ENCODE peak calls at places on chromosomes 13 and 19, in ten cellular contexts. K is mammary epithelial cell, U is epithelial cell of esophagus, B is cardiac muscle cell, O is GM10248, Q is endothelial cell, C is left ventricle myocardium inferior, A is H9, G is neural progenitor cell, S is testis. P is an unnamed sample.

GRCh38 chr19:50835785-50836542 is 2.6 kb upstream of the KLK15 start:
- DNase-seq in S (peak; percentile 85), C (peak; percentile 66), B (peak; percentile 86), O (peak; percentile 93), U (peak; percentile 63), K (peak; percentile 67), A (peak; percentile 81), Q (peak; percentile 85), G (peak; percentile 79), P (peak; percentile 90)

GRCh38 chr13:92175330-92175729 is 776.9 kb downstream of the GPC5 start:
- DNase-seq in O (peak; percentile 10), S (peak; percentile 37), K (peak; percentile 0), C (no peak), G (peak; percentile 65), U (peak; percentile 10), B (peak; percentile 63), Q (peak; percentile 22), A (peak; percentile 34), P (peak; percentile 27)

GRCh38 chr13:114248011-114248410 is 13.3 kb downstream of the CDC16 start:
- DNase-seq in A (no peak), U (no peak), Q (no peak), G (no peak), S (no peak), C (no peak), B (no peak), K (no peak), O (no peak), P (no peak)

GRCh38 chr13:58343081-58343480 is 711.5 kb downstream of the PCDH17 start:
- DNase-seq in K (no peak), U (peak; percentile 2), Q (no peak), O (no peak), A (no peak), G (no peak), B (no peak), S (no peak), C (no peak), P (no peak)

GRCh38 chr19:43570174-43570791 is 5.0 kb downstream of the XRCC1 start:
- DNase-seq in G (no peak), U (peak; percentile 82), A (no peak), B (no peak), S (no peak), O (no peak), C (no peak), Q (no peak), K (peak; percentile 87), P (no peak)

GRCh38 chr13:101868585-101869469 is 416.4 kb downstream of the ITGBL1 start:
- DNase-seq in K (no peak), Q (no peak), A (no peak), C (no peak), G (no peak), O (no peak), U (no peak), B (peak; percentile 47), S (no peak), P (no peak)

GRCh38 chr19:10555613-10555979 is 10.2 kb downstream of the KRI1 start:
- DNase-seq in S (no peak), K (no peak), B (no peak), A (no peak), U (no peak), Q (no peak), G (no peak), O (no peak), C (no peak), P (no peak)

GRCh38 chr13:114096811-114097503 is 35.5 kb downstream of the RASA3 start:
- DNase-seq in S (no peak), K (no peak), Q (no peak), O (no peak), B (no peak), A (no peak), G (no peak), U (peak; percentile 14), C (no peak), P (no peak)

GRCh38 chr13:77056382-77056781 is 29.4 kb upstream of the FBXL3 start:
- DNase-seq in O (no peak), Q (no peak), A (no peak), C (no peak), S (no peak), B (no peak), K (no peak), G (no peak), U (no peak), P (no peak)

GRCh38 chr13:114140131-114140908 is 7.9 kb upstream of the RASA3 start:
- DNase-seq in B (no peak), C (no peak), A (no peak), S (no peak), Q (no peak), O (no peak), U (no peak), K (no peak), G (no peak), P (no peak)

GRCh38 chr13:112844411-112844810 is 124.6 kb upstream of the MCF2L start:
- DNase-seq in Q (no peak), C (no peak), B (no peak), S (no peak), U (no peak), K (no peak), A (no peak), O (no peak), G (no peak), P (no peak)

GRCh38 chr13:112901951-112902651 is 66.9 kb upstream of the MCF2L start:
- DNase-seq in K (no peak), A (peak; percentile 36), S (no peak), B (no peak), Q (no peak), G (no peak), U (peak; percentile 14), O (no peak), C (peak; percentile 9), P (no peak)

GRCh38 chr19:34351382-34351802 is 13.6 kb upstream of the GPI start:
- DNase-seq in K (no peak), Q (no peak), U (peak; percentile 27), O (no peak), S (no peak), G (no peak), A (no peak), C (no peak), B (no peak), P (no peak)

GRCh38 chr19:8320564-8321066 is 560 bp downstream of the NDUFA7 start:
- DNase-seq in S (no peak), U (no peak), G (peak; percentile 24), K (no peak), C (no peak), Q (peak; percentile 37), A (no peak), B (peak; percentile 15), O (no peak), P (no peak)

GRCh38 chr19:50569938-50570540 is 1.8 kb upstream of the LRRC4B start:
- DNase-seq in O (no peak), Q (no peak), C (no peak), K (no peak), B (no peak), U (no peak), S (no peak), A (no peak), G (no peak), P (no peak)

GRCh38 chr19:11587973-11588631 is 9.2 kb upstream of the ZNF627 start:
- DNase-seq in U (no peak), O (no peak), A (no peak), S (no peak), K (no peak), Q (no peak), C (no peak), G (no peak), B (no peak), P (no peak)
- TF ChIP-seq CTCF in U (no peak), O (no peak), A (no peak), S (no peak), K (no peak), Q (peak; percentile 10), C (no peak), G (peak; percentile 2), B (no peak), P (peak; percentile 46)

GRCh38 chr13:73984949-73985691 is 149.1 kb downstream of the KLF12 start:
- DNase-seq in Q (no peak), C (peak; percentile 17), G (no peak), O (no peak), A (no peak), B (peak; percentile 57), U (no peak), K (no peak), S (no peak), P (no peak)
- TF ChIP-seq CTCF in Q (no peak), C (no peak), G (no peak), O (no peak), A (no peak), B (no peak), U (no peak), K (no peak), S (no peak), P (no peak)

DNA sequence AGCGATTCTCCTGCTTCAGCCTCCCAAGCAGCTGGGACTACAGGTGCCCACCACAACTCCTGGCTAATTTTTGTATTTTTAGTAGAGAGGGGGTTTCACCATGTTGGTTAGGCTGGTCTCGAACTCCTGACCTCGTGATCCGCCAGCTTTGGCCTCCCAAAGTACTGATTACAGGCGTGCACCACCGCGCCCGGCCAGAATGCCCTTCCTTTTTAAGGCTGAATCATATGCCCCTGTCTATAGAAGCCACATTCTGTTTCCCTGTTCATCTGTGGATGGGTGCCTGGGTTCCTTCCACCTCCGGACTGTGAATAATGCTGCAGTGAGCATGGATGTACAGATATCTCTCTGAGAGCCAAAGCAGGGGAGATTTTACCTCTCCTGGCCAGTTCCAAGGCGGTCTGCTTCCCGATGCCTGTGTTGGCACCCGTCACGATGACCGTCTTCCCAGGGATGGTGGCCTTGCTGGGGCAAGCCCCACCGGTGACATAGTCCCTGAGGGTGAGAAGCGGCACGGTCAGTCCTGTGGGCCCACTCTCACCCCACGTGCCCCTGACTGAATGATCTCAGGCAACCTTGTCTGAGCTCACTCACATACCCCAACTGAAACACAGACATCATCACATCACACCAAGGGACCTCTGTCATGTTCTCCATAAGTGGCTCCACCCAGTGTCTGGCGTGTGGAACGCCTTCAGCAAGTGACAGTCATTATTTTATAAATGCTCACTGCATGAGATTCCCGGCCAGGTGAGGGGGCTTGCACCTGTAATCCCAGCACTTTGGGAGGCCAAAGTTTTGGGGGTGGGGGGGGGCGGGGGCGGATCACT is 4.0 kb downstream of the RDH13 start:
- DNase-seq in B (no peak), G (no peak), K (no peak), U (no peak), C (no peak), A (no peak), Q (no peak), O (no peak), S (no peak), P (no peak)
- TF ChIP-seq CTCF in B (no peak), G (peak; percentile 18), K (no peak), U (no peak), C (no peak), A (no peak), Q (no peak), O (no peak), S (no peak), P (no peak)

GRCh38 chr13:32791545-32792172 is 205.4 kb downstream of the PDS5B start:
- DNase-seq in G (no peak), S (no peak), C (no peak), O (peak; percentile 58), A (no peak), K (no peak), Q (no peak), U (peak; percentile 14), B (no peak), P (no peak)

DNA sequence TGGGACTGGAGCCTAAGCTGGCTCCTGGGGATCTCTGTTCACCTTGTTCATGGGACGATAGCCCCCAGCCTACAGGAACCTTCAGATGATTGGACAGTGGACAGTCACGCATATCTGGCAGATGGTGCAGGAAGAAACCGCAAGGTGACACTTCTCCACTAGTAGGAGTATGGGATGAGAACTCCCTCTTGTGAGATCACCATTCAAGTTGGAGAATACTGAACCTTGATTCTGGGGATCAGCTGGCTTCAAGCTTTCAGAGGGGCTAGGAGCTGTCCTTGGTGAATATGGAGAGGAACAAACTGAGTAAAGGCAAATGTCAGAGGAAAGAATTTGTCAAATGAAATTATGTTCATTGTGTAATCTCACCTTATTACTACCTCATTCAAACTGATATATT is 204.5 kb downstream of the PDS5B start:
- DNase-seq in S (no peak), U (no peak), A (no peak), Q (no peak), G (peak; percentile 12), C (no peak), K (no peak), O (no peak), B (no peak), P (no peak)
- TF ChIP-seq CTCF in S (no peak), U (no peak), A (peak; percentile 48), Q (peak; percentile 35), G (no peak), C (no peak), K (no peak), O (no peak), B (no peak), P (no peak)